ENCODE peak calls at places on chromosome 18, in four cellular contexts. X is HepG2, D is K562, C is SK-N-SH. H is an unnamed sample.

GRCh38 chr18:74836296-74837139 is 238.8 kb downstream of the ZNF407 start:
- DNase-seq in X (peak; percentile 72), D (no peak), C (peak; percentile 61), H (no peak)

GRCh38 chr18:10259934-10260333 is 194.5 kb upstream of the APCDD1 start:
- DNase-seq in X (no peak), D (no peak), C (no peak), H (no peak)

GRCh38 chr18:46166261-46166970 is 62.2 kb downstream of the HAUS1 start:
- DNase-seq in X (no peak), D (no peak), C (no peak), H (no peak)

GRCh38 chr18:70195852-70196434 is 9.5 kb downstream of the RTTN start:
- DNase-seq in X (peak; percentile 35), D (peak; percentile 29), C (peak; percentile 54), H (no peak)

GRCh38 chr18:51654441-51655326 is 457.2 kb upstream of the MEX3C start:
- DNase-seq in X (no peak), D (no peak), C (no peak), H (no peak)

GRCh38 chr18:2978626-2979025 is 34.3 kb downstream of the LPIN2 start:
- DNase-seq in X (no peak), D (no peak), C (no peak), H (no peak)

GRCh38 chr18:60549338-60549960 is 176.9 kb upstream of the MC4R start:
- DNase-seq in X (peak; percentile 44), D (peak; percentile 42), C (peak; percentile 43), H (peak; percentile 66)

GRCh38 chr18:79524181-79525078 is 128.7 kb downstream of the NFATC1 start:
- DNase-seq in X (no peak), D (no peak), C (no peak), H (no peak)

GRCh38 chr18:38648184-38648583 is 1082.6 kb upstream of the CELF4 start:
- DNase-seq in X (no peak), D (no peak), C (no peak), H (no peak)

GRCh38 chr18:54004828-54005227 is 219.6 kb downstream of the MBD2 start:
- DNase-seq in X (peak; percentile 1), D (no peak), C (no peak), H (no peak)

GRCh38 chr18:24054130-24054529 is 39.6 kb downstream of the TTC39C start:
- DNase-seq in X (no peak), D (no peak), C (no peak), H (no peak)

GRCh38 chr18:33924576-33924975 is 300.1 kb downstream of the NOL4 start:
- DNase-seq in X (no peak), D (no peak), C (peak; percentile 6), H (no peak)

GRCh38 chr18:79942786-79943607 is 8.5 kb downstream of the SLC66A2 start:
- DNase-seq in X (no peak), D (peak; percentile 16), C (no peak), H (no peak)

DNA sequence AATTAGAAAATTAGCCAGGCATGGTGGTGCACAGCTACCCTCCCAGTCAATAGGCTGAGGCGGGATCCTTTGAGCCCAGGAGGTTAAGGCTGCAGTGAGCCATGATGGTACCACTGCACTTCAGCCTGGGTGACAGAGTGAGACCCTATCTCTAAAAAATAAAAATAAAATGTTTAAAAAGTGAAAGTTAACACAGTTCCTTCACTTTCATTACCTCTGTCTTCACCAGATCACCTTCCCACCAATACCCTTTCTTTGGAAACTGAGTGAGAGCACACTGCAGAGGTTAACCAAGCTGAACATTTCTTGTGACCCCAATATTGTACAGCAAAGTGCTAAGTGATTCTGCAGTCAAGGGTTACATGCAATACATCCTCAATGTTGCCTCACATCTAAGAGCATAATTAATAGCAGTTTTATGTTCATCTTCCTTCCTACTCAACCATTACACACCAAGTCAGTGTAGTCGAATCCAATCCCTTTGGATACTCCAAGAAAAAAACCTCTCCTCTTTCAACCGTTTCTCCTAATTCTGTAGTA is 1.7 kb downstream of the L3MBTL4 start:
- DNase-seq in X (no peak), D (no peak), C (no peak), H (no peak)
- H3K4me2 ChIP-seq in X (peak overlapping the region; percentile 99), D (no peak overlapping the region), C (no peak overlapping the region), H (no peak overlapping the region)

GRCh38 chr18:58911766-58912165 is 47.1 kb downstream of the ZNF532 start:
- DNase-seq in X (no peak), D (no peak), C (no peak), H (no peak)
- H2AFZ ChIP-seq in X (no peak overlapping the region), D (no peak overlapping the region), C (no peak overlapping the region), H (no peak overlapping the region)

GRCh38 chr18:48220146-48220499 is 189.1 kb downstream of the ZBTB7C start:
- DNase-seq in X (no peak), D (no peak), C (no peak), H (no peak)

GRCh38 chr18:48219429-48220145 is 189.6 kb downstream of the ZBTB7C start:
- DNase-seq in X (no peak), D (no peak), C (no peak), H (no peak)

GRCh38 chr18:48218285-48219022 is 190.7 kb downstream of the ZBTB7C start:
- DNase-seq in X (no peak), D (no peak), C (no peak), H (no peak)

GRCh38 chr18:48226401-48226800 is 182.8 kb downstream of the ZBTB7C start:
- DNase-seq in X (no peak), D (no peak), C (no peak), H (no peak)

DNA sequence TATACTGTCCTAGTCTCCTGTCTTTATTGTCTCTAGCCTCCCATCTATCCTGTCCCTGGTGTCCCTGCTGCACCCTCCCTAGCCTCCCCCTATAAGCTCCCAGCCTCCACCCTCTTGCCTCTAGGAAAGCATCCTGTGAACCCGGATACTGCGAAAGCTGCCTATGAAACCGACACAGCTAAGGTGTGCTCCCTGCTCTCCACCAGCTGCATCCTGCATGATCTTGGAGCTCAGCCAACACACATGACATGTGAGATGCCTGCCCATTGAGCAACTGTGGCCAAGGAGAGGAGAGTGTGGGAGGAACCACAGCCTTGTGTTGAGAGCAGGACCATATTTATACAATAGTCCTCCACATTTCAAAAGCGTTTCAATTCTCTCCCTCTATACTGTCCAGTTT is 187.1 kb downstream of the ZBTB7C start:
- DNase-seq in X (peak; percentile 10), D (peak; percentile 9), C (peak; percentile 40), H (no peak)
- TF ChIP-seq ZBTB33 in X (no peak), D (no peak), C (no peak), H (no peak)

GRCh38 chr18:22063672-22064071 is 105.7 kb upstream of the GATA6 start:
- DNase-seq in X (no peak), D (no peak), C (no peak), H (no peak)
- H3K4me2 ChIP-seq in X (no peak overlapping the region), D (no peak overlapping the region), C (no peak overlapping the region), H (no peak overlapping the region)

GRCh38 chr18:55101458-55101824 is 142.2 kb upstream of the CCDC68 start:
- DNase-seq in X (no peak), D (no peak), C (no peak), H (no peak)
- H2AFZ ChIP-seq in X (no peak overlapping the region), D (no peak overlapping the region), C (no peak overlapping the region), H (no peak overlapping the region)

DNA sequence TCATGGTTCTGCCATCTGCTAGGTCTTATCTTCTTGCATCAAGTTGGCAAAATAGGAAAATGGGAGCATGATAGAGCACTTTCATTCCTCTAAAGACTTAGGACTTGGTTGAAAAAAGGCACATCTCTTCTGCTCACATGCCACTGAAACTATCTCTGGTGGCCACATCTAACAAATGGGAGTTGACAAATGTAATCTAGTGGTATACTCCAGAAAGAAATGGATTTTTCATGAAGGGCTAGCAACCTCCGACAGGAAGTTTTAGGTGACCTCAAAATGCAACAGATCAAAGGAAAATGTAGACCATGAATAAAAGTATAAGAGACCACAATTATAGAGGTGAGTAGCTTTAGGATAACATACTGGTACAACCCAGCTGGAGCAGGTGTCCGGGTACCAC is 224.1 kb downstream of the SETBP1 start:
- DNase-seq in X (no peak), D (no peak), C (no peak), H (no peak)
- TF ChIP-seq ZBTB33 in X (no peak), D (no peak), C (no peak), H (no peak)

GRCh38 chr18:28718696-28719095 is 541.8 kb upstream of the CDH2 start:
- DNase-seq in X (no peak), D (no peak), C (no peak), H (no peak)
- H3K4me2 ChIP-seq in X (no peak overlapping the region), D (no peak overlapping the region), C (no peak overlapping the region), H (no peak overlapping the region)

GRCh38 chr18:35441857-35442595 is 55.7 kb downstream of the INO80C start:
- DNase-seq in X (no peak), D (no peak), C (no peak), H (no peak)
- H2AFZ ChIP-seq in X (no peak overlapping the region), D (no peak overlapping the region), C (peak overlapping the region; percentile 6), H (no peak overlapping the region)

DNA sequence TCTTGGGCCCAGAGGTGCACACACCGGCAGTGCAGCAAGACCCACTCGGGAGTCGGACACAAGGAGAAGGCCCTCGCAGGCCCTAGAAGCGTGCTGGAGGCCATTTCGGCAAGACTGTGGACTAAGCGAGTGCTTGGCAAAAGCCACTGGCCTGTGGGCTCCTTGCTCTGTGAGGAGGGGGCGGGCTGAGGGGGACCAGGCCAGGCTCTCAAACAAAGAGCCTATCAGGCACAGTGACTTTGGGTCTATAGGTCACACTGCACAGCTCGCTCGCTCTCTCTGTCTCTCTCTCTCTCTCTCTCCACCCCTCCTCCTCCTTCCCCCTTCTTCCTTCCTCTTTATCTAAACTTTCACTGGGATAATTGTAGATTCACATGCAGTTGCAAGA is 23.6 kb upstream of the ZCCHC2 start:
- DNase-seq in X (no peak), D (no peak), C (no peak), H (no peak)
- TF ChIP-seq ZBTB33 in X (no peak), D (no peak), C (no peak), H (no peak)

H was measured in HCT116.